ENCODE peak calls at places on chromosome 12, in four cellular contexts. D, R, V and T are unnamed samples.

GRCh38 chr12:41437578-41437977 is 249.5 kb downstream of the PDZRN4 start:
- DNase-seq in D (no peak), R (no peak), V (no peak), T (no peak)

GRCh38 chr12:64824130-64824499 is 332 bp upstream of the TBC1D30 start:
- DNase-seq in D (no peak), R (no peak), V (no peak), T (no peak)

GRCh38 chr12:92122941-92123779 is 22.5 kb downstream of the BTG1 start:
- DNase-seq in D (no peak), R (no peak), V (no peak), T (no peak)

GRCh38 chr12:109289004-109289403 is 20.1 kb downstream of the FOXN4 start:
- DNase-seq in D (no peak), R (no peak), V (no peak), T (no peak)

GRCh38 chr12:69290545-69291277 is 51.3 kb downstream of the CPSF6 start:
- DNase-seq in D (peak), R (peak), V (peak), T (peak)

GRCh38 chr12:123614531-123614930 is 12.6 kb downstream of the DDX55 start:
- DNase-seq in D (no peak), R (no peak), V (no peak), T (no peak)

GRCh38 chr12:7588703-7589329 is 76.9 kb downstream of the APOBEC1 start:
- DNase-seq in D (peak), R (peak), V (peak), T (peak)

GRCh38 chr12:44558340-44559100 is 317.6 kb downstream of the NELL2 start:
- DNase-seq in D (no peak), R (no peak), V (no peak), T (no peak)

GRCh38 chr12:102960766-102961487 is 3.5 kb downstream of the ASCL1 start:
- DNase-seq in D (no peak), R (no peak), V (no peak), T (no peak)

GRCh38 chr12:40390980-40391379 is 166.2 kb downstream of the LRRK2 start:
- DNase-seq in D (no peak), R (no peak), V (no peak), T (no peak)

GRCh38 chr12:15346488-15346887 is 24.2 kb downstream of the PTPRO start:
- DNase-seq in D (no peak), R (no peak), V (no peak), T (no peak)

GRCh38 chr12:125685885-125686284 is 620.6 kb downstream of the AACS start:
- DNase-seq in D (no peak), R (no peak), V (no peak), T (no peak)

GRCh38 chr12:108620236-108620879 is 13.3 kb downstream of the SELPLG start:
- DNase-seq in D (no peak), R (no peak), V (no peak), T (no peak)

GRCh38 chr12:121628037-121628436 is 1.7 kb downstream of the ORAI1 start:
- DNase-seq in D (no peak), R (peak), V (no peak), T (no peak)

GRCh38 chr12:16913832-16914490 is 308.0 kb upstream of the LMO3 start:
- DNase-seq in D (no peak), R (no peak), V (no peak), T (no peak)

GRCh38 chr12:108921946-108922345 is 42.1 kb downstream of the DAO start:
- DNase-seq in D (no peak), R (no peak), V (no peak), T (no peak)

GRCh38 chr12:93062100-93062419 is 133.0 kb upstream of the EEA1 start:
- DNase-seq in D (no peak), R (no peak), V (no peak), T (no peak)

GRCh38 chr12:69102856-69103255 is 136.5 kb upstream of the CPSF6 start:
- DNase-seq in D (no peak), R (no peak), V (no peak), T (no peak)

DNA sequence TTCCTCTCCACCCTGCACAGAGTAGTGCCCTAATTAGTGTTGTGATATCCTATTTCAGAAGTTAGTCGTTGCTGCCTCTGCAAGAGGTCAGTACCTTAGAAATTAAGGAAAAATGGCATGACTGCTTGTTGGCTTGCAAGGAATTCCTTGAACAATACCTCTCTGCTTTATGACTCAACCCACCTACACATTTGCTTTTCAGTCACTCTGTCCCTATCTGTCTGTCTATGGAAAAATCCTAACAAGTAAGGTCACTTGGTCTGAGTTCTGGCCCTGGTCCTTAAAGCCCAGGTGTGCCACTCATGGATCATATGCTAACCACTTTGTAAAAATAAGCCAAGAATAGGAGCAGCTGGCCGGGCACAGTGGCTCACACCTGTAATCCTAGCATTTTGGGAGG is 116.4 kb upstream of the ATF1 start:
- DNase-seq in D (no peak), R (no peak), V (no peak), T (no peak)
- H3K27ac ChIP-seq in D (no peak), R (no peak), V (no peak), T (no peak)

GRCh38 chr12:131711551-131712205 is 788 bp downstream of the SFSWAP start:
- DNase-seq in D (no peak), R (no peak), V (no peak), T (no peak)

GRCh38 chr12:131714759-131715158 is 3.9 kb downstream of the SFSWAP start:
- DNase-seq in D (no peak), R (no peak), V (no peak), T (no peak)

GRCh38 chr12:131713349-131713748 is 2.5 kb downstream of the SFSWAP start:
- DNase-seq in D (no peak), R (no peak), V (no peak), T (no peak)

GRCh38 chr12:131709226-131709625 is 1.7 kb upstream of the SFSWAP start:
- DNase-seq in D (no peak), R (no peak), V (no peak), T (no peak)

GRCh38 chr12:131710464-131711457 is at the start of gene SFSWAP:
- DNase-seq in D (peak), R (peak), V (peak), T (peak)
- TF ChIP-seq POLR2A in D (peak), R (peak), V (peak), T (peak)

GRCh38 chr12:98767248-98767647 is 122.2 kb downstream of the APAF1 start:
- DNase-seq in D (no peak), R (no peak), V (no peak), T (no peak)

GRCh38 chr12:98772818-98773217 is 127.7 kb downstream of the APAF1 start:
- DNase-seq in D (no peak), R (no peak), V (no peak), T (no peak)

GRCh38 chr12:98770230-98770629 is 125.1 kb downstream of the APAF1 start:
- DNase-seq in D (no peak), R (no peak), V (no peak), T (no peak)

GRCh38 chr12:98771811-98772752 is 127.0 kb downstream of the APAF1 start:
- DNase-seq in D (no peak), R (no peak), V (no peak), T (no peak)
- TF ChIP-seq EP300 in D (no peak), R (no peak), V (no peak), T (no peak)

GRCh38 chr12:94263905-94264655 is 115.7 kb downstream of the PLXNC1 start:
- DNase-seq in D (no peak), R (no peak), V (peak), T (no peak)
- H3K27ac ChIP-seq in D (no peak), R (no peak), V (no peak), T (no peak)

DNA sequence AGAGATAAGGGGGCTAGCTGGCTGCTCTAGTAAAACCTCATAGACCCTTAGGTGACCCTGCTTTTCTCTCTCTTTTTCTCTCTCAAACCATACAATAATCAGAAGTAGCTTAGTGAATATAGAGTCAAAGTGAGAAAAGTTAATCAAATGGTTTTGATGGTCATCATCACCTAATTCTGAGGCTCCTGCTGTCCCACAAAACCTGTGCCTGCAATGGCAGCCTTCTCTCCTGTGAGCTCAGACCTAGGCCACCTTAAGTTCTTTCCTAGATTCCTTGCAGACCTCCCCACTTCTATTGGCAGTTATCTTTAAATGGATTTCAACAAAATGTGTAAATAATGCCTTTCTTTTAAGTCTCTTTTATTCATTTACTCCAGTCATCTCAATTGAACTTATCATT is 1.5 kb upstream of the RPAP3 start:
- DNase-seq in D (no peak), R (no peak), V (no peak), T (no peak)
- TF ChIP-seq POLR2A in D (no peak), R (no peak), V (no peak), T (no peak)

GRCh38 chr12:117048585-117048904 is 50.7 kb downstream of the TESC start:
- DNase-seq in D (no peak), R (no peak), V (no peak), T (no peak)
- TF ChIP-seq EP300 in D (no peak), R (no peak), V (no peak), T (no peak)

GRCh38 chr12:25250744-25251730 is at the start of gene KRAS:
- DNase-seq in D (peak), R (peak), V (peak), T (peak)
- H3K27ac ChIP-seq in D (peak), R (peak), V (peak), T (peak)

GRCh38 chr12:46359667-46360280 is 12.8 kb downstream of the SLC38A2 start:
- DNase-seq in D (no peak), R (no peak), V (no peak), T (no peak)
- TF ChIP-seq POLR2A in D (no peak), R (peak), V (peak), T (no peak)